ENCODE peak calls at places on chromosomes 16 and 17, in eight cellular contexts. J is heart left ventricle, F is prostate gland, N is sigmoid colon, D is uterus, S is tibial nerve, H is body of pancreas, G is H1. E is an unnamed sample.

GRCh38 chr17:78812849-78813248 is 27.8 kb downstream of the USP36 start:
- DNase-seq in J (no peak), F (no peak), N (no peak), D (no peak), S (peak; percentile 45), H (no peak), G (no peak), E (no peak)

GRCh38 chr17:68310141-68310540 is 18.8 kb downstream of the ARSG start:
- DNase-seq in J (no peak), F (no peak), N (no peak), D (no peak), S (no peak), H (no peak), G (no peak), E (no peak)

GRCh38 chr17:78925234-78925633 is at the start of gene TIMP2:
- DNase-seq in J (peak; percentile 89), F (peak; percentile 82), N (peak; percentile 98), D (peak; percentile 93), S (peak; percentile 83), H (peak; percentile 91), G (peak; percentile 87), E (no peak)

GRCh38 chr17:67032985-67033384 is 11.4 kb upstream of the CACNG1 start:
- DNase-seq in J (no peak), F (no peak), N (no peak), D (no peak), S (no peak), H (no peak), G (no peak), E (no peak)

GRCh38 chr16:58733248-58733670 is 857 bp downstream of the GOT2 start:
- DNase-seq in J (no peak), F (peak; percentile 37), N (no peak), D (peak; percentile 16), S (no peak), H (peak; percentile 24), G (no peak), E (no peak)

GRCh38 chr16:46932802-46933201 is 40.7 kb downstream of the DNAJA2 start:
- DNase-seq in J (no peak), F (no peak), N (no peak), D (no peak), S (no peak), H (peak; percentile 27), G (peak; percentile 66), E (no peak)

GRCh38 chr17:60311936-60312335 is 80.0 kb downstream of the USP32 start:
- DNase-seq in J (no peak), F (no peak), N (no peak), D (no peak), S (no peak), H (no peak), G (no peak), E (no peak)

GRCh38 chr16:58127033-58127556 is 2.1 kb downstream of the CFAP20 start:
- DNase-seq in J (no peak), F (no peak), N (no peak), D (no peak), S (no peak), H (peak; percentile 39), G (no peak), E (no peak)

GRCh38 chr16:77834600-77834963 is 46.2 kb downstream of the VAT1L start:
- DNase-seq in J (no peak), F (no peak), N (no peak), D (no peak), S (no peak), H (no peak), G (no peak), E (no peak)

GRCh38 chr17:62778990-62779681 is 29.0 kb downstream of the MARCHF10 start:
- DNase-seq in J (peak; percentile 27), F (peak; percentile 14), N (no peak), D (peak; percentile 59), S (no peak), H (peak; percentile 46), G (no peak), E (no peak)

GRCh38 chr17:79465011-79466006 is 145.5 kb downstream of the RBFOX3 start:
- DNase-seq in J (no peak), F (no peak), N (no peak), D (no peak), S (no peak), H (peak; percentile 45), G (no peak), E (no peak)

GRCh38 chr16:23504453-23505179 is 5.7 kb downstream of the GGA2 start:
- DNase-seq in J (peak; percentile 68), F (no peak), N (peak; percentile 76), D (peak; percentile 51), S (no peak), H (peak; percentile 38), G (peak; percentile 49), E (no peak)

GRCh38 chr16:10093564-10093963 is 88.7 kb downstream of the GRIN2A start:
- DNase-seq in J (no peak), F (no peak), N (no peak), D (no peak), S (no peak), H (no peak), G (no peak), E (no peak)

GRCh38 chr17:7477392-7478275 is 1.8 kb downstream of the ZBTB4 start:
- DNase-seq in J (peak; percentile 59), F (no peak), N (peak; percentile 82), D (no peak), S (no peak), H (peak; percentile 63), G (no peak), E (no peak)

GRCh38 chr17:57553525-57553924 is 191.6 kb downstream of the CCDC182 start:
- DNase-seq in J (no peak), F (no peak), N (no peak), D (no peak), S (no peak), H (no peak), G (no peak), E (no peak)

GRCh38 chr17:27747462-27748359 is 52.6 kb downstream of the NOS2 start:
- DNase-seq in J (no peak), F (no peak), N (no peak), D (no peak), S (no peak), H (no peak), G (peak; percentile 81), E (no peak)

GRCh38 chr17:35726609-35727460 is 4.6 kb upstream of the RASL10B start:
- DNase-seq in J (peak; percentile 67), F (no peak), N (no peak), D (peak; percentile 34), S (peak; percentile 53), H (peak; percentile 66), G (peak; percentile 51), E (no peak)

GRCh38 chr17:47869114-47869513 is 18.2 kb upstream of the SP6 start:
- DNase-seq in J (no peak), F (no peak), N (no peak), D (no peak), S (no peak), H (no peak), G (no peak), E (no peak)

GRCh38 chr17:9240659-9241370 is 219.5 kb downstream of the NTN1 start:
- DNase-seq in J (peak; percentile 90), F (peak; percentile 55), N (peak; percentile 93), D (peak; percentile 84), S (peak; percentile 70), H (peak; percentile 77), G (no peak), E (no peak)

GRCh38 chr17:28216528-28216927 is 102.5 kb upstream of the TMEM97 start:
- DNase-seq in J (no peak), F (no peak), N (no peak), D (no peak), S (no peak), H (no peak), G (no peak), E (no peak)

GRCh38 chr16:626787-627457 is 3.9 kb upstream of the WFIKKN1 start:
- DNase-seq in J (no peak), F (no peak), N (peak; percentile 84), D (peak; percentile 89), S (no peak), H (no peak), G (no peak), E (no peak)

GRCh38 chr16:3274947-3275346 is 8.3 kb upstream of the ZNF263 start:
- DNase-seq in J (no peak), F (no peak), N (no peak), D (no peak), S (no peak), H (no peak), G (no peak), E (no peak)
- H3K9me3 ChIP-seq in J (no peaks in the 10 kb centered on the region), F (no peaks in the 10 kb centered on the region), N (no peaks in the 10 kb centered on the region), D (no peaks in the 10 kb centered on the region), S (no peaks in the 10 kb centered on the region), H (no peaks in the 10 kb centered on the region), G (peaks cover 3% of the 10 kb centered on the region), E (peaks cover 5% of the 10 kb centered on the region)

DNA sequence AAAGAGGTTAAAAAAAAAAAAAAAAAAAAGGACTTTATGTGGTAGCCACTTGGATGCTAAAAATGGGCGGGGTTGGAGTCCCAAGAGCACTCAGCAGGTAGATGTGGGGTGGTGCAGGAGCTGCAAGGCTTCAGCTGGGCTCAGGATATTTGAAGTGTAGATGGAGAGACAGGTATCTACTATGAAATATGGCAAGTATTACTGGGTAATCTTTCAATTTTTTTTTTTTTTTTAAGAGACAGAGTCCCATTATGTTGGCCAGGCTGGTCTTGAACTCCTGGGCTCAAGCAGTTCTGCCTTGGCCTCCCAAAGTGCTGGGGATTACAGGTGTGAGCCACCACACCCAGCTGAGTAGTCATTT is 7.6 kb downstream of the TUFM start:
- DNase-seq in J (no peak), F (no peak), N (no peak), D (no peak), S (no peak), H (no peak), G (no peak), E (no peak)
- TF ChIP-seq POLR2A in J (no peak), F (no peak), N (no peak), D (no peak), S (no peak), H (no peak), G (no peak), E (no peak)

DNA sequence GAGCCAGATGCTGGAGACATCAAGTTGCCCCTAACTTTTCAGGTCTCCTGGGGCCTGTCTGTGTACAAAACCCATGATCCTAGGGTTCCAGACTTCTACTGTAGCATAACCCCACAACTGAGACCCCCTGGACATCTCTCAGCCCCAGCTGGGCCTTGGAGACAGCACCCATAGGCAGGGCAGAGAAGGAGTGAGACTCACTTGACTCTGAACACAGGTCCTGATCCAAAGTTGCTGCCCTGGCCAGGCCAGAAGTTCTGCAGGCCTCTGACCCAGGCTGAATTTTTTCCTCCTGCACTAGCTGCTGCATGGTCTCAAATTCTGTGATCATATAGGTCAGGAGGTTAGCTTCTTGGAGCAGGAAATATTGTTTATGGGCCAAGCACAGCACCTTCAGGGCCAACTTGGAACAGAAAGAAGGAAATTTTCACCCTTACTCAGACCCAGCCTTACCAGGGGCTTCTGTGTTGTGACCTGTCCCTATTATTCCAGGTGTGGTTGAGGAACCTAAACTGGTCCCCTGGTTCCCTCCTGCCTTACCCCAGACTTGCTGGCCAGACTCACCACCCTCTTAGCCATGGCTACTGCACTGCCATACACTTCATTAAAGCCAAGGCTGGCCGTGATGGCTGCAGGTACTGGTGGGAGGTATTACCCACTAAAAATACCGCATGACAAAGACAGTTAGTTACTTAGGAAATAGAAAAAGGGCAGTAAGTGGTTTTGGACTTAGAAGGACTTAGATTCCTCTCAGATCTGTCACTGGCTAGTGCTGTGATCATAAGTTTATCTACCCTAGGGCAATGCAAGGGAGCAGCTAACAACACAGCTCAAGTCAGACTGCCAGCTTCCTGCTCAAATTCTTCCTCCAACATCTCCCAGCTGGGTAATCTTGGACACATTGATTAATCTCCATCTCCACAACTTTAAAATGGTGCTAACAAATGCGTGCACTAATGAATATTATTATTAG is 2180.1 kb downstream of the TP53TG3F start:
- DNase-seq in J (no peak), F (no peak), N (no peak), D (no peak), S (no peak), H (no peak), G (no peak), E (no peak)
- H3K9me3 ChIP-seq in J (no peaks in the 10 kb centered on the region), F (no peaks in the 10 kb centered on the region), N (peaks cover 11% of the 10 kb centered on the region), D (no peaks in the 10 kb centered on the region), S (no peaks in the 10 kb centered on the region), H (no peaks in the 10 kb centered on the region), G (peaks cover 86% of the 10 kb centered on the region), E (no peaks in the 10 kb centered on the region)

GRCh38 chr16:28210979-28211505 is 723 bp downstream of the XPO6 start:
- DNase-seq in J (peak; percentile 81), F (peak; percentile 27), N (peak; percentile 81), D (peak; percentile 57), S (peak; percentile 39), H (peak; percentile 66), G (peak; percentile 54), E (no peak)
- TF ChIP-seq POLR2A in J (no peak), F (peak; percentile 13), N (no peak), D (no peak), S (no peak), H (peak; percentile 13), G (no peak), E (no peak)

E was measured in esophagus squamous epithelium.